ENCODE peak calls at places on chromosomes 6 and 20, in seven cellular contexts. H is trophoblast cell, Q is IMR-90, L is neuronal stem cell, G is mesenchymal stem cell, C is H9, E is mesendoderm. B is an unnamed sample.

GRCh38 chr20:10469599-10469998 is 34.5 kb downstream of the SLX4IP start:
- DNase-seq in G (peak; percentile 90), L (peak; percentile 54), C (no peak), H (peak; percentile 76), E (peak; percentile 87), Q (peak; percentile 87), B (no peak)

GRCh38 chr6:152136449-152136825 is 329.0 kb downstream of the ESR1 start:
- DNase-seq in L (no peak), C (no peak), H (no peak), G (no peak), E (no peak), Q (no peak), B (no peak)

GRCh38 chr20:3045042-3045815 is 623 bp upstream of the MRPS26 start:
- DNase-seq in C (peak; percentile 86), E (no peak), H (peak; percentile 45), G (peak; percentile 95), Q (peak; percentile 86), L (no peak), B (no peak)

GRCh38 chr20:36355469-36356171 is 49.5 kb downstream of the DLGAP4 start:
- DNase-seq in Q (no peak), C (no peak), L (no peak), E (no peak), H (no peak), G (no peak), B (no peak)

GRCh38 chr6:148885154-148885870 is 138.5 kb downstream of the UST start:
- DNase-seq in L (no peak), H (no peak), E (no peak), C (no peak), G (peak; percentile 95), Q (peak; percentile 91), B (no peak)

GRCh38 chr6:11766056-11766455 is 12.5 kb downstream of the ADTRP start:
- DNase-seq in L (no peak), C (no peak), G (peak; percentile 56), E (no peak), H (no peak), Q (peak; percentile 54), B (no peak)

GRCh38 chr6:92888316-92888715 is 531.0 kb downstream of the EPHA7 start:
- DNase-seq in G (no peak), E (no peak), H (no peak), L (no peak), C (no peak), Q (no peak), B (no peak)

GRCh38 chr6:43747734-43748133 is 22.3 kb upstream of the VEGFA start:
- DNase-seq in Q (no peak), C (peak; percentile 5), H (no peak), L (no peak), G (no peak), E (no peak), B (peak; percentile 16)

GRCh38 chr20:10939297-10939949 is 265.6 kb upstream of the JAG1 start:
- DNase-seq in L (no peak), G (no peak), E (no peak), C (no peak), Q (peak; percentile 22), H (no peak), B (no peak)

GRCh38 chr20:3686867-3687321 is 5.1 kb upstream of the ADAM33 start:
- DNase-seq in G (peak; percentile 63), L (no peak), C (no peak), H (no peak), Q (peak; percentile 94), E (no peak), B (no peak)

GRCh38 chr20:17611540-17612286 is 41.8 kb downstream of the DSTN start:
- DNase-seq in C (peak; percentile 67), G (no peak), Q (no peak), L (no peak), E (no peak), H (peak; percentile 58), B (no peak)

GRCh38 chr20:63102720-63103375 is 96.1 kb upstream of the BHLHE23 start:
- DNase-seq in C (no peak), Q (peak; percentile 6), E (peak; percentile 58), H (no peak), G (peak; percentile 23), L (no peak), B (no peak)

GRCh38 chr6:83592770-83593394 is 80.5 kb downstream of the PRSS35 start:
- DNase-seq in H (peak; percentile 38), E (peak; percentile 79), Q (peak; percentile 17), G (peak; percentile 38), L (no peak), C (peak; percentile 45), B (no peak)

GRCh38 chr20:35281506-35282101 is 3.0 kb downstream of the EIF6 start:
- DNase-seq in Q (no peak), C (no peak), G (no peak), E (no peak), L (no peak), H (no peak), B (no peak)

GRCh38 chr6:155448823-155449789 is 6.5 kb downstream of the NOX3 start:
- DNase-seq in Q (no peak), H (no peak), C (no peak), L (no peak), E (peak; percentile 83), G (peak; percentile 20), B (no peak)

GRCh38 chr20:3071610-3072529 is at the start of gene OXT:
- DNase-seq in H (no peak), C (peak; percentile 77), G (no peak), E (peak; percentile 50), Q (no peak), L (no peak), B (peak; percentile 74)

GRCh38 chr6:116371384-116372209 is 850 bp downstream of the DSE start:
- DNase-seq in L (peak; percentile 71), G (peak; percentile 94), C (peak; percentile 84), E (peak; percentile 96), Q (peak; percentile 94), H (peak; percentile 94), B (peak; percentile 70)

GRCh38 chr20:38201356-38201755 is 36.3 kb upstream of the TGM2 start:
- DNase-seq in E (peak; percentile 41), H (peak; percentile 75), Q (peak; percentile 93), L (no peak), C (no peak), G (peak; percentile 88), B (no peak)

GRCh38 chr20:47971321-47971781 is 186.1 kb upstream of the SULF2 start:
- DNase-seq in L (no peak), G (no peak), H (no peak), C (no peak), E (no peak), Q (no peak), B (no peak)

GRCh38 chr6:24480705-24481104 is 8.7 kb downstream of the GPLD1 start:
- DNase-seq in H (no peak), Q (no peak), G (no peak), L (no peak), E (no peak), C (no peak), B (no peak)

GRCh38 chr6:42781546-42781810 is 374 bp upstream of the BICRAL start:
- DNase-seq in C (no peak), L (no peak), Q (peak; percentile 30), G (peak; percentile 55), H (peak; percentile 37), E (no peak), B (no peak)

GRCh38 chr20:36385503-36385902 is 79.4 kb downstream of the DLGAP4 start:
- DNase-seq in H (no peak), Q (no peak), E (no peak), G (no peak), L (no peak), C (no peak), B (no peak)

GRCh38 chr6:140078552-140079126 is 704.2 kb upstream of the CITED2 start:
- DNase-seq in C (no peak), H (peak; percentile 40), G (peak; percentile 75), L (no peak), E (no peak), Q (peak; percentile 92), B (no peak)

GRCh38 chr20:1802385-1803215 is 92.6 kb upstream of the SIRPA start:
- DNase-seq in H (peak; percentile 56), E (peak; percentile 86), L (peak; percentile 65), Q (peak; percentile 76), C (peak; percentile 81), G (peak; percentile 73), B (peak; percentile 77)

GRCh38 chr6:139940741-139941712 is 566.6 kb upstream of the CITED2 start:
- DNase-seq in L (no peak), Q (peak; percentile 54), H (peak; percentile 57), G (peak; percentile 90), C (no peak), E (peak; percentile 83), B (no peak)

GRCh38 chr20:326645-327031 is 1.3 kb downstream of the SOX12 start:
- DNase-seq in H (no peak), G (peak; percentile 47), E (peak; percentile 63), C (no peak), L (peak; percentile 62), Q (no peak), B (no peak)

GRCh38 chr20:61900376-61901293 is 165.0 kb downstream of the TAF4 start:
- DNase-seq in C (peak; percentile 47), H (no peak), Q (no peak), L (no peak), E (no peak), G (no peak), B (no peak)

GRCh38 chr6:113385020-113385431 is 472.1 kb upstream of the MARCKS start:
- DNase-seq in Q (peak; percentile 75), E (no peak), G (no peak), H (no peak), L (no peak), C (no peak), B (no peak)

GRCh38 chr6:128676456-128676855 is 156.1 kb upstream of the PTPRK start:
- DNase-seq in H (no peak), G (no peak), C (no peak), Q (no peak), E (no peak), L (no peak), B (no peak)

DNA sequence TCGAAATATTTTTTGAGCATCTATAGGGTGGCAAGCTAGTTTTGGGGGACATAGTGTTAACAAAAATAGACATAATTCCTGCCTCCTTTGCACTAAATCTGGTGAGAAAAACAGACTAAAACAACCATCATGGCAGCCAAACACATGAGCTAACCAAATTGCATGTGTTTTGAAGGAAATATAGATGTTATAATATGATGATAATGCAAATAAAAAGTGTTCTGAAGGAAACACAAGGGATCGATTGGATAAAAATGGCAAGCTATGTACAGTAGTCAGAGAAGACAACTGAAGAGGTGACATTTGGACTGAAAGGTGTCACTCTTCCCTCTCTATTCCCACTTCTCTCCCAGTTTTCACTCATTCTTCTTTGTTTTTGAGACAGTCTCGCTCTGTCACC is 706.9 kb downstream of the PTPRT start:
- DNase-seq in E (no peak), C (no peak), H (no peak), G (no peak), L (no peak), Q (no peak), B (no peak)
- H3K4ac ChIP-seq in E (no peak overlapping the region), C (no peak overlapping the region), H (no peak overlapping the region), G (no peak overlapping the region), L (no peak overlapping the region), Q (no peak overlapping the region), B (no peak overlapping the region)

GRCh38 chr6:54232703-54233102 is 75.5 kb upstream of the TINAG start:
- DNase-seq in G (no peak), Q (no peak), E (no peak), L (no peak), C (no peak), H (no peak), B (no peak)
- H3K4ac ChIP-seq in G (no peak overlapping the region), Q (no peak overlapping the region), E (no peak overlapping the region), L (no peak overlapping the region), C (no peak overlapping the region), H (no peak overlapping the region), B (no peak overlapping the region)

GRCh38 chr6:1291381-1291780 is 20.5 kb upstream of the FOXQ1 start:
- DNase-seq in Q (no peak), C (no peak), L (no peak), H (no peak), E (no peak), G (no peak), B (no peak)
- H3K4ac ChIP-seq in Q (no peak overlapping the region), C (no peak overlapping the region), L (no peak overlapping the region), H (no peak overlapping the region), E (no peak overlapping the region), G (no peak overlapping the region), B (no peak overlapping the region)

GRCh38 chr6:88749849-88750248 is 213.6 kb downstream of the RNGTT start:
- DNase-seq in Q (peak; percentile 4), C (no peak), H (no peak), L (no peak), G (no peak), E (no peak), B (no peak)
- H3K4ac ChIP-seq in Q (no peak overlapping the region), C (no peak overlapping the region), H (no peak overlapping the region), L (no peak overlapping the region), G (no peak overlapping the region), E (no peak overlapping the region), B (no peak overlapping the region)